ENCODE peak calls at places on chromosome 5, in five cellular contexts. F is HepG2, U is K562, Z is A549, L is GM12878. O is an unnamed sample.

GRCh38 chr5:132323202-132323601 is 29.0 kb downstream of the SLC22A4 start:
- DNase-seq in F (no peak), U (peak; percentile 51), Z (no peak), L (no peak), O (no peak)

GRCh38 chr5:172683264-172683663 is 42.2 kb downstream of the NEURL1B start:
- DNase-seq in F (no peak), U (no peak), Z (no peak), L (no peak), O (peak; percentile 54)

GRCh38 chr5:5634817-5635216 is 212.3 kb downstream of the ICE1 start:
- DNase-seq in F (no peak), U (no peak), Z (no peak), L (no peak), O (no peak)

GRCh38 chr5:9622891-9623547 is 7.1 kb downstream of the TAS2R1 start:
- DNase-seq in F (no peak), U (no peak), Z (no peak), L (no peak), O (no peak)

GRCh38 chr5:40240111-40240510 is 439.6 kb upstream of the PTGER4 start:
- DNase-seq in F (no peak), U (no peak), Z (no peak), L (no peak), O (no peak)

GRCh38 chr5:1759378-1759970 is 40.2 kb downstream of the MRPL36 start:
- DNase-seq in F (no peak), U (no peak), Z (no peak), L (no peak), O (no peak)

GRCh38 chr5:80284720-80285119 is 28.9 kb upstream of the SERINC5 start:
- DNase-seq in F (no peak), U (no peak), Z (no peak), L (no peak), O (no peak)

GRCh38 chr5:57993866-57994265 is 466.0 kb downstream of the PLK2 start:
- DNase-seq in F (no peak), U (no peak), Z (no peak), L (no peak), O (no peak)

GRCh38 chr5:144230806-144231205 is 60.1 kb downstream of the KCTD16 start:
- DNase-seq in F (no peak), U (no peak), Z (no peak), L (no peak), O (no peak)

GRCh38 chr5:57368010-57368409 is 114.6 kb downstream of the ACTBL2 start:
- DNase-seq in F (no peak), U (no peak), Z (no peak), L (no peak), O (no peak)

GRCh38 chr5:181246276-181247050 is 2.8 kb upstream of the RACK1 start:
- DNase-seq in F (peak; percentile 74), U (peak; percentile 94), Z (peak; percentile 89), L (no peak), O (peak; percentile 81)

GRCh38 chr5:87909382-87909781 is 359.3 kb downstream of the TMEM161B start:
- DNase-seq in F (no peak), U (no peak), Z (no peak), L (no peak), O (no peak)

GRCh38 chr5:84249918-84250635 is 134.6 kb downstream of the EDIL3 start:
- DNase-seq in F (no peak), U (no peak), Z (no peak), L (no peak), O (no peak)

GRCh38 chr5:83895860-83896259 is 175.2 kb upstream of the HAPLN1 start:
- DNase-seq in F (no peak), U (no peak), Z (no peak), L (no peak), O (no peak)

GRCh38 chr5:59795141-59795540 is 98.4 kb downstream of the PDE4D start:
- DNase-seq in F (no peak), U (no peak), Z (no peak), L (no peak), O (no peak)
- TF ChIP-seq ESRRA in F (no peak), U (no peak), Z (no peak), L (no peak), O (no peak)

DNA sequence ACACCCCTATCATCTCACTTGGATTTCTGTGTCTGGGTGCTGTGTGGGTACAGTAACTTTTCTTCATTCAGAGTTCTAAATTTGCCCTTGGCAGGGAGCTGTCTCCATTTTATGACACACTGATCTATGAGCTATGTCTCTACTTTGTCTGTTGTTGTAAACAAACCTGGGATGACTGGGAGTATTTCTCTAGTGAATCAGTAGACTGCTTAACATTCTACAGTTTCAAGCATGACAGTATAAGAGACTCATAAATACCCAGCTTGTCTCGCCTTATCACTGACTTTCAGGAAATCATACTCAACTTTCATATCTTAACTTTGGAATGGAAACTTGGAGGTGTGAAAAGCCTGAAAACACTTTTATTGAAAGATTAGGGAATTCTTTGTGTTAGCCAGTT is 212.1 kb upstream of the NUDT12 start:
- DNase-seq in F (no peak), U (no peak), Z (no peak), L (no peak), O (no peak)
- TF ChIP-seq ESRRA in F (no peak), U (no peak), Z (no peak), L (no peak), O (no peak)

GRCh38 chr5:125411163-125412050 is 665.0 kb upstream of the ZNF608 start:
- DNase-seq in F (no peak), U (no peak), Z (no peak), L (peak; percentile 50), O (no peak)

GRCh38 chr5:125409101-125409495 is 662.7 kb upstream of the ZNF608 start:
- DNase-seq in F (no peak), U (no peak), Z (no peak), L (no peak), O (no peak)

GRCh38 chr5:125412051-125412560 is 665.7 kb upstream of the ZNF608 start:
- DNase-seq in F (no peak), U (no peak), Z (no peak), L (peak; percentile 57), O (peak; percentile 37)

GRCh38 chr5:125409496-125410351 is 663.3 kb upstream of the ZNF608 start:
- DNase-seq in F (no peak), U (no peak), Z (no peak), L (no peak), O (no peak)

DNA sequence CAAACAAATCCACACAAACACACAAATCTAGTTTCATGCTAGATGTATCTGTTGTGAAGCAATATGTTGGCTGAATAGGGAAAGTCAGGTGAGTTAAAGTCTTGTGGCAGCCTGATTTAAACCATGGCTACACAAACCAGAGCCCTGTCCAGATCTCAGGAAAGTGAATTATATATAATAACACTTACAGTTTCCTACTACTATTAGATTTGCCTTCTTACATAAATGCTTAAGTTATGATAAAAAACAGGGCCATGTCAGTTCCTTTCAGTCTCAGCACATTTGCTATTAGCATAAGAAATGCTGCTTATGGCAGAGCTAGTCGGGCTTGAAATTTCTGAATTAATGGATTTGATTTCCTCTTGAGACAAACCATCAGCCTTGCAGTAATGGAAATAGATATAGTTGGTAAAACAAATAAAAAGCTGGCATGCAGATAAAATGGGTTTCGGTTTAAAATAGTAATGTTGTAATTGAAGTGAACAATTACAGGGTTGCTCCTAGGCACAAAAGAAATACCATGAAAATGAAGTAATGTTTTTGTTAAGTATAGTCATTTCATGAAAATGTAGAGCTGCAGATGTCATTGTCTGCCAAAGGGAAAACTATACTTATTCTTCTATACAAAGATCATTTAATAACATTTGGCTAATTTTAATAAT is 664.2 kb upstream of the ZNF608 start:
- DNase-seq in F (no peak), U (no peak), Z (no peak), L (no peak), O (no peak)
- TF ChIP-seq ESRRA in F (no peak), U (no peak), Z (no peak), L (no peak), O (no peak)

GRCh38 chr5:169744336-169744735 is 107.3 kb downstream of the DOCK2 start:
- DNase-seq in F (no peak), U (no peak), Z (no peak), L (no peak), O (no peak)
- TF ChIP-seq ESRRA in F (no peak), U (no peak), Z (no peak), L (no peak), O (no peak)

DNA sequence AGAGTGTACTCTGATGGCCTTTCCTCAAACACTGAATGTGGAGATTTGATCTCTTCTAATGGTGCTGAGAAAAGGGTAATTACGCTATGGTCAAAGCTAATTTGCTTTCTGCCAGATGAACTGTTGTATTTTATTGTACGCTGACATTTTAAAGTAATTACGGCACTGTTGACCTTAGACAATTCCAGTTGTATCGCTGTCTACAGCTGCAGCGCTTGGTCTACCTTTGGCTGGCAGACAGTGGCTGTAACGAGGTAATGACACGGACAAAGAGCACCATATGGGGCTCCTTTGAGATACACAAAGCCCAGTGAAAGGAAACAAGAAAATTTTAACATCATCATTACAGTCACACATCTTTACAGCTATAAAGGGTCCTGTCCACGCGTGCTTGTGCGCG is 946.1 kb downstream of the NR2F1-AS1 start:
- DNase-seq in F (no peak), U (no peak), Z (no peak), L (no peak), O (no peak)
- TF ChIP-seq ESRRA in F (no peak), U (no peak), Z (no peak), L (no peak), O (no peak)

DNA sequence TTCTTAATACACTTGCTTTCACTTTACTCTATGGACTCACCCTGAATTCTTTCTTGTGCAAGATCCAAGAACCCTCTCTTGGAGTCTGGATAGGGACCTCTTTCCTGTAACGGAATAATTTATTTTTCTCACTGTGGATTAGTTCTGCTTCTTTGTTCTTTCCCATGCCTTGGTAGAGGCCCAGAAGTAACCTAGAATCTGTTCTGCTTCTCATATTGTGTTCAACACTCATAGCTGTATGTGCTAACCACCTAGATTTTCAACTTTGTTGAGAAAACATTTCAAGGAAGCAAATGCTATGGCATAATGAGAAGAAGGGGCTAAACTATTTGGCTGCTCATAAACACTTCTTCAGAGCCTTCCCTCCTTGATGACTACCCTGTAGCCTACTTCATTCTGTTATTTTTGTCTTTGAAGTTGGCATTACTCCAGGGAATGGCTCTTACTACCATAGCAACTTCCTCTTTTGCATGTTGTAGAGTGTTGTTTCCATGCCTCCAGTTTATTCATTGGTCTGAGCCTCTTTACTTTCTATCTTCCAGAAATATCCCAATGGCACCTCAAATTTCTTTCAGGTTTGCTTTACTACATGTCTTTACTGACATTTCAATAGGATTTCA is 74.3 kb downstream of the KIAA0825 start:
- DNase-seq in F (no peak), U (no peak), Z (no peak), L (peak; percentile 12), O (no peak)
- TF ChIP-seq ESRRA in F (no peak), U (no peak), Z (no peak), L (no peak), O (no peak)

DNA sequence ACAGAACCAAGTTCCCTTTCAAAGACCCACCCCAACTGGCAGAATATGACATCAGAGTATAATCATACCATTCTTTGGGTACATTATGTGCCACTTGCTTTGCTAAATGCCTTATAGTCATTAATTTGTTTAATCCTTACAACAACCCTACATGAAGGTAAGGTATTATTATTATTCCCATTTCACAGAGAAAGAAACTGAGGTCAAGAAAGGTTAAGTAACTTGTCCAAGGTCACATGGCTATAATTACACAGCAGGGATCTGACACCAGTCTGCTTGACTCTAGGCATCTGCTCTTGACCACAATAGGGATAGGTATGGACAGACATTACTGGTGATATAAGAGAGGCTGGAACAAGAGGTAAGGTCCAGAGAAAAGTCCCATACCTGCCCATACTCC is 1.2 kb downstream of the FCHSD1 start:
- DNase-seq in F (no peak), U (no peak), Z (no peak), L (no peak), O (no peak)
- TF ChIP-seq ESRRA in F (no peak), U (peak; percentile 95), Z (no peak), L (no peak), O (no peak)